ENCODE peak calls at places on chromosomes 13 and 19, in seven cellular contexts. One of them, this sample, is unnamed.

GRCh38 chr13:46317120-46317519 is 69.9 kb downstream of the RUBCNL start:
- DNase-seq in OCI-LY7: no peak
- DNase-seq in WTC11: no peak
- DNase-seq in K562: no peak
- DNase-seq in neural progenitor cell: no peak
- DNase-seq in HL-60: no peak
- DNase-seq in A549: no peak
- DNase-seq in this sample: no peak

GRCh38 chr19:20359933-20360720 is 193.1 kb downstream of the ZNF486 start:
- DNase-seq in WTC11: peak; percentile 80
- DNase-seq in K562: no peak
- DNase-seq in neural progenitor cell: peak; percentile 47
- DNase-seq in HL-60: no peak
- DNase-seq in A549: no peak
- DNase-seq in OCI-LY7: peak; percentile 45
- DNase-seq in this sample: peak; percentile 15

GRCh38 chr13:44331912-44332840 is 41.4 kb upstream of the SERP2 start:
- DNase-seq in WTC11: no peak
- DNase-seq in A549: no peak
- DNase-seq in neural progenitor cell: peak; percentile 31
- DNase-seq in HL-60: no peak
- DNase-seq in K562: peak; percentile 12
- DNase-seq in OCI-LY7: no peak
- DNase-seq in this sample: no peak

GRCh38 chr19:756232-756631 is 5.3 kb downstream of the MISP start:
- DNase-seq in WTC11: no peak
- DNase-seq in OCI-LY7: peak; percentile 47
- DNase-seq in K562: peak; percentile 86
- DNase-seq in neural progenitor cell: no peak
- DNase-seq in HL-60: no peak
- DNase-seq in A549: peak; percentile 54
- DNase-seq in this sample: peak; percentile 59

GRCh38 chr19:3407556-3408516 is 41.5 kb downstream of the NFIC start:
- DNase-seq in WTC11: no peak
- DNase-seq in K562: no peak
- DNase-seq in HL-60: no peak
- DNase-seq in OCI-LY7: no peak
- DNase-seq in neural progenitor cell: no peak
- DNase-seq in A549: no peak
- DNase-seq in this sample: no peak

GRCh38 chr19:34837262-34837661 is 64.2 kb upstream of the ZNF599 start:
- DNase-seq in OCI-LY7: no peak
- DNase-seq in HL-60: no peak
- DNase-seq in WTC11: no peak
- DNase-seq in neural progenitor cell: no peak
- DNase-seq in K562: no peak
- DNase-seq in A549: no peak
- DNase-seq in this sample: no peak

GRCh38 chr19:3047307-3048189 is 14.7 kb downstream of the TLE5 start:
- DNase-seq in OCI-LY7: peak; percentile 46
- DNase-seq in neural progenitor cell: peak; percentile 92
- DNase-seq in HL-60: no peak
- DNase-seq in K562: peak; percentile 95
- DNase-seq in WTC11: peak; percentile 82
- DNase-seq in A549: peak; percentile 52
- DNase-seq in this sample: peak; percentile 83

GRCh38 chr13:101018720-101019119 is 344.1 kb upstream of the TMTC4 start:
- DNase-seq in neural progenitor cell: no peak
- DNase-seq in OCI-LY7: no peak
- DNase-seq in A549: no peak
- DNase-seq in K562: no peak
- DNase-seq in HL-60: no peak
- DNase-seq in WTC11: no peak
- DNase-seq in this sample: no peak

GRCh38 chr19:6811906-6812305 is 39.4 kb downstream of the VAV1 start:
- DNase-seq in A549: peak; percentile 56
- DNase-seq in WTC11: no peak
- DNase-seq in K562: peak; percentile 77
- DNase-seq in OCI-LY7: peak; percentile 58
- DNase-seq in HL-60: no peak
- DNase-seq in neural progenitor cell: no peak
- DNase-seq in this sample: no peak

GRCh38 chr19:639251-640155 is at the start of gene FGF22:
- DNase-seq in OCI-LY7: peak; percentile 91
- DNase-seq in A549: peak; percentile 60
- DNase-seq in WTC11: peak; percentile 93
- DNase-seq in K562: peak; percentile 99
- DNase-seq in neural progenitor cell: peak; percentile 96
- DNase-seq in HL-60: peak; percentile 72
- DNase-seq in this sample: peak; percentile 95

GRCh38 chr13:26806891-26807290 is 46.3 kb upstream of the GPR12 start:
- DNase-seq in neural progenitor cell: no peak
- DNase-seq in A549: no peak
- DNase-seq in HL-60: no peak
- DNase-seq in OCI-LY7: no peak
- DNase-seq in WTC11: no peak
- DNase-seq in K562: no peak
- DNase-seq in this sample: no peak

DNA sequence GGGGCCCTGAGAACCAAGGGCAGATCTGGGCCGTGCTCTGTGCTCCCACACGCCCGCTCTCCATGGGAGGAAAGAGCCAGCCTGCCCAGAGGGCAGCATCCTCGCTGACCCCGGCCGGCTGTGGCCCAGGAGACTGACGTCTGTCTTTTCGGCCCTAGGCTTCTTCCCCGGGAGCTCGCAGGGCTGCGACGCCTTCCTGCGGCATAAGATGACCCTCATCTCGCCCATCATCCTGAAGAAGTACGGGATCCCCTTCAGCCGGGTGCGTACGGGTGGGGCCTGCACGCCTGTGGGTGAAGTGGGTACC is 108.2 kb downstream of the KDM4B start:
- DNase-seq in neural progenitor cell: no peak
- DNase-seq in A549: no peak
- DNase-seq in K562: no peak
- DNase-seq in OCI-LY7: no peak
- DNase-seq in WTC11: no peak
- DNase-seq in HL-60: no peak
- DNase-seq in this sample: no peak
- TF ChIP-seq CTCF in neural progenitor cell: no peak
- TF ChIP-seq CTCF in A549: no peak
- TF ChIP-seq CTCF in K562: no peak
- TF ChIP-seq CTCF in OCI-LY7: no peak
- TF ChIP-seq CTCF in WTC11: no peak
- TF ChIP-seq CTCF in HL-60: no peak
- TF ChIP-seq CTCF in this sample: no peak

DNA sequence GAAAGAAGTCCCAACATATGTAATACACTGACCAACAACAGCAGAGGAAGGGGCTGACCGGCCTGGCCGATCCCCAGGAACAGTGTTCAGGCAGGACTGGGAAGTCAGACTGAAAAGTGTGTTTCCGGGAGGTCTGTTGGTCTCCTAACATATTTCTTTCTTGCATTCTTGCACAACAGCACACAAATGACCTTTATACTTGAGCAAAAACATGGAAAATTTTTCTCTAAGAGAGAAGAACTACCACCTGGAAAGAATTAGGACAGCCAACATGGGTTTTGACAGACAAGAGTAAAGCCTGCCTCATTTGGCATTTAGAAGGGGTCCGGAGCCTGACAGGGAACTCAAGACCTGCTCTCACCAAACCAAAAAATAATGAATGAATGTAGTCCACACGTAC is 297.8 kb downstream of the OXGR1 start:
- DNase-seq in A549: no peak
- DNase-seq in neural progenitor cell: no peak
- DNase-seq in WTC11: no peak
- DNase-seq in OCI-LY7: no peak
- DNase-seq in HL-60: no peak
- DNase-seq in K562: no peak
- DNase-seq in this sample: no peak
- TF ChIP-seq CTCF in A549: no peak
- TF ChIP-seq CTCF in neural progenitor cell: no peak
- TF ChIP-seq CTCF in WTC11: no peak
- TF ChIP-seq CTCF in OCI-LY7: no peak
- TF ChIP-seq CTCF in HL-60: no peak
- TF ChIP-seq CTCF in K562: no peak
- TF ChIP-seq CTCF in this sample: no peak

DNA sequence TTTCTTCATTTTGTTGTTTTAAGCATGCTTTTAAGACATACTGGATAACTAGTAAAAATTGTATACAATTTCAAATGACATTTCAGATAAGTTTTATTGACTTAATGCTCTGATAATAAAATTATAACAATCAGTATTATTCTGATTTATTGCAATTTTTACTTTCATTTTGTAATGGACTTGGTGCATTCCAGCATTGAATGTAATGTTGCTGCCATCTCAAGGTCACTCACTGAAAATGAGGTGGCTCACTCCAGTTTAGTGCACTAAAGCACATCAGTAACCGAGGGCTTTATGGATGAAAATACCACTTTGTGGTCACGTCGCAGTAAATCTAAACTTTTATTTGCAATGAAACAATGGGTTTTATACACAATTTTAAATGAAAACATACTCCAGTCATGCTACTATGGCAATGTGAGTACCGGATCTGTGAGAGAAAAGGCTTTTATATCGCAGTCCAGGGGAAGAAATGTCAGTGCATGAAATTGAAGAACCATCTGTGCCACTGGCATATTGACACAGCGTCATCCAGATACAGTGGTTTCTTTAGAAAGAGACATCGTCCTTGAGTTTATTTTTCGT is 20.7 kb upstream of the ZNF507 start:
- DNase-seq in OCI-LY7: no peak
- DNase-seq in A549: no peak
- DNase-seq in HL-60: no peak
- DNase-seq in WTC11: no peak
- DNase-seq in neural progenitor cell: no peak
- DNase-seq in K562: no peak
- DNase-seq in this sample: no peak
- TF ChIP-seq CTCF in OCI-LY7: peak; percentile 18
- TF ChIP-seq CTCF in A549: peak; percentile 34
- TF ChIP-seq CTCF in HL-60: no peak
- TF ChIP-seq CTCF in WTC11: no peak
- TF ChIP-seq CTCF in neural progenitor cell: no peak
- TF ChIP-seq CTCF in K562: peak; percentile 33
- TF ChIP-seq CTCF in this sample: no peak

DNA sequence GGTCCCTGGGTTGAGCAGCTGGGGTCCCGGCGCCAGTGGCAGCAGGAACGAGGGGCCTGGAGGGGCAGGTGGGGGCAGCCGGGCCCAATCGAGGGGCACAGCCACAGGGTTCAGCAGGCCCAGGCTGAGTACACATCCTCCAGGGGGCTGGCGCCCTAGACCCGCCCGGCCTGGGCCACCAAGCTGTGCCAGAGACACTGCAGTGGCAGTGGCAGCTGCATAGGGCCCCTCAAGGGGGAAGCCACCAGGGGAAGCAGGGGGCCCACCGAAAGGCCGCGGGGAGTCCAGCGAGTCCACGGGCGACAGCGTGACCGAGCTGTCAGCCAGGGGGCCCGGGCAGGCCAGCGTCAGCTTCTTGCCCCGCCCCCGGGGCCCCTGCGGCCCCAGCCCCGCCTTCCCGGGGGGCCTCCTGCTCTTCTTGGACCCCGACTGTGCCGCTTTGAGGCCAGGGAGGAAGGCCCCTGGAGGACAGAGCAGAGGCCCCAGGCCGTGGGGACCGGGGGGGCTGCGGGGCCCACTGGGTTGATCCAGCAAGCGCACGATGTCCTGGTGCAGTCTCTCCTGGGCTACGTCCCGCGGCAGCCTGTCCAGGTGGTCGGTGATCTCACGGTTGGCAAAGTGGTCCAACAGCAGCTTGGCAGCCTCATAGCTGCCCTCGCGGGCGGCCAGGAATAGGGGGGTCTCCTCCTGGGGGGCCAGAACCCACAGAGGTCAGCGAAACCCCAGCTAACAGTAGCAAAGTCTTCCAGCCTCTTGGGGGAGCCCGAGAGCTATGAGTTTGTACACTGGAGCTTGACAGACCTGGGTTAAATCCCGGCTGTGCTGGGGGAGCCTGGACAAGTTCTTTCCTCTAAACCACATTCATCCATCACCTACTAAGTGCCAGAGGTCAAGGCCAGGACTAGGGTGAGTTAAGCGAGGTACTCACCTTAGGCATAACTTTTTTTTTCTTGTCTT is 39.5 kb downstream of the NOTCH3 start:
- DNase-seq in A549: peak; percentile 55
- DNase-seq in neural progenitor cell: no peak
- DNase-seq in K562: peak; percentile 74
- DNase-seq in OCI-LY7: peak; percentile 61
- DNase-seq in HL-60: no peak
- DNase-seq in WTC11: peak; percentile 43
- DNase-seq in this sample: no peak
- TF ChIP-seq CTCF in A549: peak; percentile 54
- TF ChIP-seq CTCF in neural progenitor cell: peak; percentile 14
- TF ChIP-seq CTCF in K562: peak; percentile 76
- TF ChIP-seq CTCF in OCI-LY7: peak; percentile 81
- TF ChIP-seq CTCF in HL-60: peak; percentile 52
- TF ChIP-seq CTCF in WTC11: no peak
- TF ChIP-seq CTCF in this sample: no peak